ENCODE peak calls at places on chromosomes 12 and 14, in ten cellular contexts. P is HT1080, F is left ventricle myocardium inferior, Y is T-helper 22 cell, K is astrocyte of the spinal cord, C is T-helper 9 cell, B is H9, A is NCI-H1092, O is NCI-H510A, R is heart right ventricle. G is an unnamed sample.

GRCh38 chr14:95699397-95699796 is 13.2 kb downstream of the TCL1B start:
- DNase-seq in B (no peak), C (no peak), R (no peak), A (no peak), O (no peak), P (no peak), K (no peak), F (no peak), Y (no peak), G (no peak)

GRCh38 chr12:99810718-99811593 is 163.4 kb downstream of the GARIN6 start:
- DNase-seq in B (no peak), Y (no peak), K (peak), R (no peak), P (peak), A (peak), C (no peak), O (no peak), F (no peak), G (no peak)

GRCh38 chr12:68001486-68002466 is 12.5 kb downstream of the IFNG-AS1 start:
- DNase-seq in F (no peak), Y (no peak), K (peak), P (peak), A (no peak), R (no peak), C (no peak), O (no peak), B (no peak), G (no peak)

GRCh38 chr14:71142375-71143038 is 235.2 kb downstream of the PCNX1 start:
- DNase-seq in B (no peak), F (no peak), O (no peak), C (no peak), P (peak), Y (no peak), R (no peak), A (no peak), K (peak), G (no peak)

GRCh38 chr14:93941293-93941910 is 14.3 kb downstream of the FAM181A start:
- DNase-seq in K (peak), F (no peak), R (no peak), P (peak), B (no peak), C (no peak), A (peak), Y (no peak), O (peak), G (no peak)

GRCh38 chr12:67681145-67681778 is 32.7 kb downstream of the DYRK2 start:
- DNase-seq in B (no peak), O (no peak), R (peak), K (peak), A (no peak), P (peak), F (no peak), C (no peak), Y (no peak), G (peak)

GRCh38 chr14:80388980-80389711 is 177.8 kb upstream of the DIO2 start:
- DNase-seq in O (no peak), C (no peak), R (no peak), F (no peak), K (peak), Y (no peak), P (peak), A (no peak), B (no peak), G (no peak)

GRCh38 chr14:51093371-51094281 is 1.3 kb downstream of the TRIM9 start:
- DNase-seq in F (peak), O (peak), B (peak), R (no peak), Y (no peak), K (peak), A (peak), P (no peak), C (peak), G (peak)

GRCh38 chr14:81618695-81619094 is 85.0 kb upstream of the SEL1L start:
- DNase-seq in R (no peak), Y (no peak), F (no peak), C (no peak), O (no peak), A (no peak), B (no peak), P (no peak), K (no peak), G (no peak)

GRCh38 chr14:103871596-103872480 is 24.5 kb upstream of the PPP1R13B start:
- DNase-seq in R (peak), B (peak), P (no peak), Y (peak), K (no peak), A (no peak), O (no peak), F (peak), C (peak), G (no peak)

GRCh38 chr12:2281446-2281845 is 228.7 kb downstream of the CACNA1C start:
- DNase-seq in R (no peak), Y (no peak), O (no peak), C (no peak), B (no peak), A (no peak), P (no peak), K (no peak), F (no peak), G (no peak)

GRCh38 chr12:119990382-119990874 is 1.4 kb downstream of the BICDL1 start:
- DNase-seq in O (no peak), P (no peak), A (no peak), Y (no peak), C (no peak), K (no peak), B (no peak), F (no peak), R (no peak), G (no peak)

GRCh38 chr12:1835178-1836131 is 15.1 kb downstream of the LRTM2 start:
- DNase-seq in C (no peak), Y (no peak), A (peak), R (no peak), F (no peak), O (no peak), K (no peak), B (no peak), P (no peak), G (no peak)

GRCh38 chr12:16939871-16940306 is 333.9 kb upstream of the LMO3 start:
- DNase-seq in B (peak), F (no peak), K (peak), O (no peak), Y (no peak), A (peak), P (peak), C (no peak), R (no peak), G (no peak)

GRCh38 chr12:5166976-5167375 is 123.3 kb downstream of the KCNA5 start:
- DNase-seq in R (no peak), C (no peak), F (no peak), B (no peak), A (no peak), O (no peak), Y (no peak), K (peak), P (peak), G (no peak)

GRCh38 chr14:21924479-21924878 is 250.9 kb upstream of the OR4E1 start:
- DNase-seq in A (no peak), Y (peak), K (no peak), F (no peak), O (no peak), B (peak), P (no peak), R (no peak), C (peak), G (no peak)

GRCh38 chr14:104335611-104336010 is 197.2 kb downstream of the KIF26A start:
- DNase-seq in R (no peak), C (no peak), A (no peak), B (peak), Y (no peak), F (no peak), K (no peak), O (no peak), P (no peak), G (no peak)

GRCh38 chr14:74425525-74426201 is 347 bp downstream of the SYNDIG1L start:
- DNase-seq in R (peak), B (peak), K (no peak), C (peak), Y (peak), A (no peak), F (peak), O (no peak), P (no peak), G (peak)

GRCh38 chr12:114869091-114869834 is 185.3 kb upstream of the TBX3 start:
- DNase-seq in B (peak), Y (no peak), O (peak), R (no peak), K (peak), C (no peak), F (no peak), P (no peak), A (peak), G (no peak)

GRCh38 chr14:56703947-56704346 is 106.3 kb downstream of the OTX2 start:
- DNase-seq in A (no peak), R (no peak), K (no peak), C (no peak), B (no peak), O (no peak), P (no peak), F (no peak), Y (no peak), G (no peak)

GRCh38 chr12:64083285-64084210 is 138.5 kb downstream of the KICS2 start:
- DNase-seq in F (peak), B (no peak), C (no peak), Y (no peak), O (peak), P (no peak), R (peak), A (no peak), K (peak), G (peak)

GRCh38 chr14:73913256-73913655 is 26.6 kb downstream of the ZNF410 start:
- DNase-seq in R (no peak), A (no peak), F (no peak), C (no peak), P (no peak), B (no peak), K (peak), Y (no peak), O (no peak), G (no peak)

GRCh38 chr12:99069371-99069770 is 424.3 kb downstream of the APAF1 start:
- DNase-seq in F (no peak), B (no peak), A (no peak), K (no peak), Y (no peak), O (no peak), R (no peak), C (no peak), P (no peak), G (no peak)

GRCh38 chr14:75764022-75764421 is 103.0 kb downstream of the TTLL5 start:
- DNase-seq in Y (no peak), B (no peak), K (no peak), P (no peak), C (no peak), F (no peak), A (no peak), O (no peak), R (no peak), G (no peak)

GRCh38 chr12:41269056-41269455 is 80.9 kb downstream of the PDZRN4 start:
- DNase-seq in R (no peak), P (no peak), K (no peak), O (no peak), A (no peak), F (no peak), B (no peak), C (no peak), Y (no peak), G (no peak)

GRCh38 chr12:7369274-7369729 is 65.4 kb downstream of the ACSM4 start:
- DNase-seq in K (no peak), F (peak), R (peak), B (no peak), O (no peak), Y (no peak), P (peak), A (no peak), C (no peak), G (no peak)

GRCh38 chr12:58566599-58566998 is 353.7 kb downstream of the LRIG3 start:
- DNase-seq in O (no peak), B (no peak), R (no peak), Y (no peak), P (peak), K (peak), A (no peak), F (no peak), C (no peak), G (no peak)

GRCh38 chr14:88189040-88189839 is 133.8 kb downstream of the KCNK10 start:
- DNase-seq in B (peak), C (peak), P (peak), R (peak), A (peak), K (peak), O (peak), Y (no peak), F (no peak), G (peak)

GRCh38 chr12:1350055-1350933 is 244.1 kb downstream of the FBXL14 start:
- DNase-seq in F (no peak), P (peak), K (peak), R (no peak), C (no peak), Y (no peak), A (no peak), B (no peak), O (no peak), G (no peak)